ENCODE peak calls at places on chromosomes 16 and 17, in four cellular contexts. C is stomach, L is PC-9, A is T-helper 17 cell. W is an unnamed sample. For H3K9me3, the result is how much of the 10 kb centered on the place peaks cover.

GRCh38 chr17:72240333-72240732 is 119.5 kb downstream of the SOX9 start:
- DNase-seq in C (no peak), A (no peak), L (no peak), W (no peak)

GRCh38 chr16:86748643-86749042 is 170.3 kb downstream of the FOXL1 start:
- DNase-seq in C (no peak), A (no peak), L (no peak), W (no peak)

GRCh38 chr16:81008151-81008789 is 1.3 kb downstream of the CENPN start:
- DNase-seq in L (no peak), C (no peak), A (no peak), W (no peak)

GRCh38 chr16:29809850-29810698 is 1.9 kb upstream of the PRRT2 start:
- DNase-seq in L (no peak), C (no peak), A (peak), W (no peak)

GRCh38 chr16:68445458-68445857 is 2.9 kb downstream of the SMPD3 start:
- DNase-seq in L (peak), C (peak), A (no peak), W (peak)

GRCh38 chr16:85422124-85422373 is 191.1 kb upstream of the GSE1 start:
- DNase-seq in A (peak), L (no peak), C (no peak), W (no peak)

GRCh38 chr17:2198917-2199316 is 104.7 kb downstream of the SMG6 start:
- DNase-seq in C (no peak), L (no peak), A (no peak), W (no peak)

GRCh38 chr17:82065193-82065637 is 389 bp downstream of the DUS1L start:
- DNase-seq in C (no peak), L (no peak), A (no peak), W (no peak)

GRCh38 chr17:73091770-73092517 is 544 bp downstream of the SLC39A11 start:
- DNase-seq in A (no peak), L (peak), C (peak), W (peak)

GRCh38 chr17:46264456-46265198 is 30.3 kb upstream of the LRRC37A start:
- DNase-seq in C (no peak), A (no peak), L (peak), W (no peak)

GRCh38 chr16:55435387-55435786 is 43.6 kb upstream of the MMP2 start:
- DNase-seq in L (no peak), C (no peak), A (no peak), W (no peak)

GRCh38 chr16:76035689-76036088 is 241.5 kb upstream of the CNTNAP4 start:
- DNase-seq in A (no peak), L (no peak), C (no peak), W (no peak)

GRCh38 chr16:66894948-66895696 is 14.8 kb downstream of the PDP2 start:
- DNase-seq in C (peak), A (peak), L (peak), W (peak)

GRCh38 chr17:63516910-63517824 is 6.0 kb upstream of the KCNH6 start:
- DNase-seq in C (no peak), L (peak), A (no peak), W (no peak)

GRCh38 chr16:4327782-4328579 is 12.1 kb downstream of the GLIS2 start:
- DNase-seq in A (peak), L (no peak), C (peak), W (peak)

GRCh38 chr16:73771196-73771595 is 525.4 kb upstream of the PSMD7 start:
- DNase-seq in A (no peak), L (no peak), C (no peak), W (no peak)

GRCh38 chr17:74818306-74818705 is 41.4 kb downstream of the GRIN2C start:
- DNase-seq in C (no peak), A (no peak), L (no peak), W (no peak)

GRCh38 chr17:65093930-65094329 is 37.4 kb upstream of the GNA13 start:
- DNase-seq in C (no peak), L (no peak), A (no peak), W (no peak)

GRCh38 chr17:68247445-68248198 is at the start of gene AMZ2:
- DNase-seq in L (peak), A (peak), C (peak), W (peak)

GRCh38 chr17:82204831-82205719 is 7.6 kb downstream of the CCDC57 start:
- DNase-seq in C (no peak), L (peak), A (no peak), W (no peak)

GRCh38 chr16:85465328-85466307 is 147.5 kb upstream of the GSE1 start:
- DNase-seq in L (peak), A (no peak), C (no peak), W (no peak)

GRCh38 chr16:11350531-11351335 is 5.5 kb downstream of the RMI2 start:
- DNase-seq in C (no peak), L (no peak), A (no peak), W (no peak)

GRCh38 chr17:35930211-35931065 is at the start of gene RDM1:
- DNase-seq in C (peak), L (peak), A (peak), W (peak)

GRCh38 chr17:46039592-46040186 is 40.6 kb downstream of the STH start:
- DNase-seq in A (no peak), L (no peak), C (no peak), W (no peak)

GRCh38 chr16:1425616-1426370 is 5.1 kb upstream of the PERCC1 start:
- DNase-seq in C (no peak), L (no peak), A (no peak), W (no peak)

DNA sequence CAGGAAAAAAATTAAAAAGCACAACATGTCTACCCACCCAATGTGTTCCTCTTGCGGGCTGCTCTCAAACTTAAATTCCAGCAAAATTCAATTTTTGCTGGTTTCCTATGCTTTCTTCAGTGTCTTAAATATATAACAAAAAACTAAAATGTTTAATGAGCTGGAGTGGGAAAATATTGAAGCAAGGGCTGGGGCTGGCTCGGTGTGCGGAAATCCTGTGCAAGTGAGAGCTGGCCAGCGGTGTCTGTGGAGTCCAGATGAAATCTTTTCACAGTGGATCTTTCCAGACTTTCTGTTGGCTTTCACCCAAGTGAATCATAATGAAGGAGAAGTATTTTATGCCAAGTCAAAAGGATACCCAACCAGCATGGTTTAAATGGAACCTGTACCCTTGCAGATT is 1733.6 kb downstream of the TP53TG3F start:
- DNase-seq in A (no peak), L (no peak), C (no peak), W (no peak)
- H3K9me3 ChIP-seq in A (under half), L (under half), C (under half), W (under half)

GRCh38 chr17:57032343-57032742 is 52.7 kb upstream of the AKAP1 start:
- DNase-seq in C (peak), L (no peak), A (no peak), W (peak)
- H3K9me3 ChIP-seq in C (under half), L (under half), A (under half), W (under half)

GRCh38 chr16:35506898-35507194 is 2047.4 kb downstream of the TP53TG3F start:
- DNase-seq in A (no peak), C (no peak), L (no peak), W (no peak)
- H3K9me3 ChIP-seq in A (under half), C (under half), L (under half), W (under half)

GRCh38 chr16:35575432-35575821 is 2116.0 kb downstream of the TP53TG3F start:
- DNase-seq in L (no peak), A (no peak), C (no peak), W (no peak)
- H3K9me3 ChIP-seq in L (under half), A (under half), C (under half), W (under half)

GRCh38 chr16:31842864-31843263 is 30.7 kb upstream of the ZNF267 start:
- DNase-seq in C (no peak), L (no peak), A (no peak), W (no peak)
- H3K9me3 ChIP-seq in C (under half), L (under half), A (under half), W (under half)

GRCh38 chr16:71442041-71442440 is at the start of gene TLE7:
- DNase-seq in L (no peak), A (no peak), C (no peak), W (no peak)

GRCh38 chr16:71440669-71441347 is 1.0 kb downstream of the TLE7 start:
- DNase-seq in L (no peak), C (no peak), A (no peak), W (no peak)

GRCh38 chr16:71439531-71439930 is 2.3 kb downstream of the TLE7 start:
- DNase-seq in A (no peak), C (no peak), L (no peak), W (no peak)

GRCh38 chr16:71441348-71441781 is 489 bp downstream of the TLE7 start:
- DNase-seq in C (no peak), A (no peak), L (no peak), W (no peak)

DNA sequence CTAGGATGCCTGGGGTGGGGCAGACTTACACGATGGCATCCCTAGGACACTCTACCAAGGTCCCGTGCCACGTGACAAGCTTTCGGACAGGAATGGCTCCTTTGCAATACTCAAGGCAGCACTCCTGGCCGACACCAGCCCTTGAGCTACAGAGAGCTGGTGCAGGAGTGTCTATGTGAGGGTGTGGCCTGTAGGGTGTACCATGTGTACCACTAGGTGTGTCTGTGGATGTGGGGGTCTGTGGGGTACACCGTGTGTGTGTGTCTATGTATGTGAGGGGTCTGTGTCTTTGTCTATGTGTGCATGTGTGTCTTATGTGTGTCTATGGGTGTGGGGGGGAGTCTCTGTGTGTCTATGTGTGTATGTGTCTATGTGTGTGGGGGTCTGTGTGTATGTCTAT is 1.9 kb upstream of the TLE7 start:
- DNase-seq in A (no peak), L (no peak), C (no peak), W (no peak)
- H3K9me3 ChIP-seq in A (under half), L (under half), C (under half), W (under half)

GRCh38 chr16:35752773-35753558 is 2293.6 kb downstream of the TP53TG3F start:
- DNase-seq in C (no peak), A (no peak), L (no peak), W (no peak)
- H3K9me3 ChIP-seq in C (under half), A (under half), L (under half), W (under half)

GRCh38 chr17:22718689-22719088 is 1026.4 kb downstream of the KCNJ18 start:
- DNase-seq in L (no peak), C (no peak), A (no peak), W (no peak)
- H3K9me3 ChIP-seq in L (under half), C (under half), A (under half), W (under half)